ENCODE peak calls at places on chromosomes 2 and 18, in four cellular contexts. X is K562, R is GM23338, N is GM12878. O is an unnamed sample.

GRCh38 chr18:57175550-57175949 is 28.7 kb downstream of the BOD1L2 start:
- DNase-seq in X (no peak), R (no peak), N (no peak), O (no peak)

GRCh38 chr2:111970453-111970852 is 72.0 kb downstream of the MERTK start:
- DNase-seq in X (no peak), R (no peak), N (no peak), O (no peak)

GRCh38 chr18:3578621-3579020 is 128.6 kb downstream of the TGIF1 start:
- DNase-seq in X (no peak), R (no peak), N (no peak), O (no peak)

GRCh38 chr2:213251618-213252017 is 32.6 kb upstream of the SPAG16 start:
- DNase-seq in X (peak), R (peak), N (no peak), O (peak)

GRCh38 chr2:191434072-191434471 is 188.9 kb downstream of the MYO1B start:
- DNase-seq in X (no peak), R (no peak), N (no peak), O (no peak)

GRCh38 chr2:68936462-68936861 is 16.2 kb downstream of the GKN2 start:
- DNase-seq in X (no peak), R (no peak), N (no peak), O (no peak)

GRCh38 chr2:113157897-113158753 is 15.6 kb upstream of the PSD4 start:
- DNase-seq in X (no peak), R (no peak), N (no peak), O (no peak)

GRCh38 chr2:170878505-170878904 is 50.5 kb upstream of the GORASP2 start:
- DNase-seq in X (no peak), R (no peak), N (no peak), O (no peak)

GRCh38 chr2:50995610-50996009 is 36.3 kb downstream of the NRXN1 start:
- DNase-seq in X (no peak), R (no peak), N (no peak), O (no peak)

GRCh38 chr2:209809256-209809655 is 37.6 kb downstream of the UNC80 start:
- DNase-seq in X (no peak), R (no peak), N (no peak), O (no peak)

GRCh38 chr2:70087703-70088507 is 628 bp downstream of the PCBP1 start:
- DNase-seq in X (peak), R (peak), N (no peak), O (no peak)

GRCh38 chr2:16725549-16725948 is 59.9 kb upstream of the CYRIA start:
- DNase-seq in X (no peak), R (no peak), N (no peak), O (no peak)

GRCh38 chr2:146992057-146992456 is 852.8 kb upstream of the ACVR2A start:
- DNase-seq in X (no peak), R (no peak), N (no peak), O (no peak)

GRCh38 chr2:68418855-68419254 is 48.2 kb downstream of the FBXO48 start:
- DNase-seq in X (no peak), R (peak), N (no peak), O (no peak)

GRCh38 chr2:98872526-98872925 is 63.5 kb downstream of the CRACDL start:
- DNase-seq in X (no peak), R (no peak), N (no peak), O (no peak)

GRCh38 chr2:98875746-98876145 is 60.3 kb downstream of the CRACDL start:
- DNase-seq in X (no peak), R (no peak), N (no peak), O (no peak)

GRCh38 chr2:98876741-98877140 is 59.3 kb downstream of the CRACDL start:
- DNase-seq in X (no peak), R (no peak), N (no peak), O (no peak)

GRCh38 chr2:98874186-98874689 is 61.8 kb downstream of the CRACDL start:
- DNase-seq in X (no peak), R (no peak), N (no peak), O (no peak)

GRCh38 chr2:98875081-98875728 is 60.8 kb downstream of the CRACDL start:
- DNase-seq in X (no peak), R (no peak), N (peak), O (no peak)
- TF ChIP-seq POLR2AphosphoS5 in X (no peak), R (no peak), N (no peak), O (no peak)

DNA sequence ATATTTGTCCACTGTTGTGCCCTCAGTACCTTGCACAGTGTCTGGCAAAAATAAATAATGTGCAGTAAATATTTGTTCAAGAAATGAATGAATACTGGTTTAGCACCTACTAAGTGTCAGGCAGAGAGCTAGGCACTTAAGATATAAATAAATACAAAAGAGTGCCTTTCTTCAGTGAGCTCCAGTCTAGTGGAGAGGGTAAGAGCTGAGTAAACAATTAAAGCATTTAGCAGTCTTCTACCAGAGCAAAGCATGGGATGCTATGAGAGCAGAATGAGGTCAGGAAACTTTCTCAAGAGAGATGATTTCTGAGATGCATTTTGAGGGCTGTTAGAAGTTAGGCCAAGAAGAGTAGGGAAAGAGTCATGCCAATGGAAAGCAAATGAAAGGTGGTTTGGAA is 314.7 kb downstream of the DSC3 start:
- DNase-seq in X (no peak), R (no peak), N (no peak), O (no peak)
- TF ChIP-seq REST in X (no peak), R (no peak), N (no peak), O (no peak)

GRCh38 chr2:42844901-42845685 is 52.7 kb upstream of the HAAO start:
- DNase-seq in X (no peak), R (no peak), N (no peak), O (no peak)
- TF ChIP-seq POLR2AphosphoS5 in X (no peak), R (no peak), N (no peak), O (no peak)

GRCh38 chr2:85602476-85603234 is at the start of gene TMEM150A:
- DNase-seq in X (peak), R (peak), N (peak), O (peak)
- TF ChIP-seq REST in X (no peak), R (no peak), N (no peak), O (no peak)

DNA sequence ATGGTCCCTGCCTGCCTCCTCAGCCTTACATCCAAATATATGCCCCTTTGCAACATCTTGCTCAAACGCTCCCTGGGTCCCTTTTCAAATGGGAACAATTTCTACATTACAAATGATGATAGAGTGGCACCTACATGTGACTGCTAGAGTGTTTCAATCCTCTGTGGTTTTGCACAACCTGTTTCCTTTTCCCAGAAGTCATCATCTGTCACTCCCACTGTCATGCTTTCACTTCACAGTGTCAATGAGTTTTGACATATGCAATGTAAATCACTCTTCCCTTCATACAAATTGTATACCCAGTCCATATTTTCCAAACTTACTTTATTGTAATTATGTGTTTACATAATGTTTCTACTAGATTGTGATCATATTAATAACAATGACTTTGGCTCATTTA is 887.3 kb downstream of the TDRD15 start:
- DNase-seq in X (no peak), R (no peak), N (no peak), O (no peak)
- TF ChIP-seq POLR2AphosphoS5 in X (no peak), R (no peak), N (no peak), O (no peak)

GRCh38 chr2:43397411-43397810 is 171.0 kb upstream of the ZFP36L2 start:
- DNase-seq in X (no peak), R (no peak), N (no peak), O (no peak)

GRCh38 chr2:43397821-43398220 is 171.4 kb upstream of the ZFP36L2 start:
- DNase-seq in X (no peak), R (no peak), N (no peak), O (no peak)

GRCh38 chr2:43399098-43399497 is 172.7 kb upstream of the ZFP36L2 start:
- DNase-seq in X (no peak), R (no peak), N (no peak), O (no peak)

GRCh38 chr2:43400508-43400907 is 174.1 kb upstream of the ZFP36L2 start:
- DNase-seq in X (no peak), R (no peak), N (no peak), O (no peak)

GRCh38 chr2:43399515-43400245 is 173.3 kb upstream of the ZFP36L2 start:
- DNase-seq in X (no peak), R (no peak), N (no peak), O (no peak)
- TF ChIP-seq REST in X (no peak), R (no peak), N (peak), O (peak)